ENCODE peak calls at places on chromosomes 7 and 10, in six cellular contexts. One of them, this sample, is unnamed.

GRCh38 chr7:2633538-2634264 is 1.9 kb downstream of the TTYH3 start:
- DNase-seq in epithelial cell of esophagus: peak; percentile 83
- DNase-seq in stimulated activated naive CD4-positive, alpha-beta T cell: no peak
- DNase-seq in lower lobe of right lung: no peak
- DNase-seq in activated T-cell treated with anti-CD3 and anti-CD28 coated beads, Interleukin-2, amount 50 U/mL, for 4 hours: peak; percentile 35
- DNase-seq in activated CD8-positive, alpha-beta T cell treated with anti-CD3 and anti-CD28 coated beads for 36 hours: peak; percentile 74
- DNase-seq in this sample: no peak

GRCh38 chr7:19491821-19492452 is 216.9 kb downstream of the POLR1F start:
- DNase-seq in epithelial cell of esophagus: peak; percentile 62
- DNase-seq in stimulated activated naive CD4-positive, alpha-beta T cell: no peak
- DNase-seq in activated T-cell treated with anti-CD3 and anti-CD28 coated beads, Interleukin-2, amount 50 U/mL, for 4 hours: no peak
- DNase-seq in lower lobe of right lung: no peak
- DNase-seq in activated CD8-positive, alpha-beta T cell treated with anti-CD3 and anti-CD28 coated beads for 36 hours: no peak
- DNase-seq in this sample: peak; percentile 48

GRCh38 chr10:75508814-75509306 is 77.4 kb downstream of the LRMDA start:
- DNase-seq in epithelial cell of esophagus: no peak
- DNase-seq in lower lobe of right lung: no peak
- DNase-seq in stimulated activated naive CD4-positive, alpha-beta T cell: no peak
- DNase-seq in activated T-cell treated with anti-CD3 and anti-CD28 coated beads, Interleukin-2, amount 50 U/mL, for 4 hours: no peak
- DNase-seq in activated CD8-positive, alpha-beta T cell treated with anti-CD3 and anti-CD28 coated beads for 36 hours: peak; percentile 13
- DNase-seq in this sample: peak; percentile 75

GRCh38 chr10:110992011-110992800 is 72.8 kb downstream of the SHOC2 start:
- DNase-seq in activated CD8-positive, alpha-beta T cell treated with anti-CD3 and anti-CD28 coated beads for 36 hours: no peak
- DNase-seq in lower lobe of right lung: no peak
- DNase-seq in activated T-cell treated with anti-CD3 and anti-CD28 coated beads, Interleukin-2, amount 50 U/mL, for 4 hours: no peak
- DNase-seq in epithelial cell of esophagus: peak; percentile 61
- DNase-seq in stimulated activated naive CD4-positive, alpha-beta T cell: no peak
- DNase-seq in this sample: no peak

GRCh38 chr10:95500097-95500496 is 61.1 kb downstream of the SORBS1 start:
- DNase-seq in stimulated activated naive CD4-positive, alpha-beta T cell: no peak
- DNase-seq in activated T-cell treated with anti-CD3 and anti-CD28 coated beads, Interleukin-2, amount 50 U/mL, for 4 hours: no peak
- DNase-seq in epithelial cell of esophagus: no peak
- DNase-seq in lower lobe of right lung: no peak
- DNase-seq in activated CD8-positive, alpha-beta T cell treated with anti-CD3 and anti-CD28 coated beads for 36 hours: no peak
- DNase-seq in this sample: no peak

GRCh38 chr7:137476937-137477336 is 133.4 kb upstream of the PTN start:
- DNase-seq in stimulated activated naive CD4-positive, alpha-beta T cell: no peak
- DNase-seq in lower lobe of right lung: no peak
- DNase-seq in epithelial cell of esophagus: no peak
- DNase-seq in activated CD8-positive, alpha-beta T cell treated with anti-CD3 and anti-CD28 coated beads for 36 hours: no peak
- DNase-seq in activated T-cell treated with anti-CD3 and anti-CD28 coated beads, Interleukin-2, amount 50 U/mL, for 4 hours: no peak
- DNase-seq in this sample: no peak

GRCh38 chr7:134447383-134447782 is 11.5 kb downstream of the AKR1B1 start:
- DNase-seq in activated T-cell treated with anti-CD3 and anti-CD28 coated beads, Interleukin-2, amount 50 U/mL, for 4 hours: no peak
- DNase-seq in stimulated activated naive CD4-positive, alpha-beta T cell: no peak
- DNase-seq in epithelial cell of esophagus: no peak
- DNase-seq in lower lobe of right lung: no peak
- DNase-seq in activated CD8-positive, alpha-beta T cell treated with anti-CD3 and anti-CD28 coated beads for 36 hours: no peak
- DNase-seq in this sample: no peak

GRCh38 chr7:82699773-82700186 is 256.2 kb upstream of the CACNA2D1 start:
- DNase-seq in stimulated activated naive CD4-positive, alpha-beta T cell: no peak
- DNase-seq in epithelial cell of esophagus: peak; percentile 94
- DNase-seq in activated CD8-positive, alpha-beta T cell treated with anti-CD3 and anti-CD28 coated beads for 36 hours: no peak
- DNase-seq in lower lobe of right lung: no peak
- DNase-seq in activated T-cell treated with anti-CD3 and anti-CD28 coated beads, Interleukin-2, amount 50 U/mL, for 4 hours: no peak
- DNase-seq in this sample: no peak

GRCh38 chr10:11177926-11178453 is 160.3 kb downstream of the CELF2 start:
- DNase-seq in lower lobe of right lung: peak; percentile 51
- DNase-seq in stimulated activated naive CD4-positive, alpha-beta T cell: peak; percentile 20
- DNase-seq in activated CD8-positive, alpha-beta T cell treated with anti-CD3 and anti-CD28 coated beads for 36 hours: peak; percentile 62
- DNase-seq in activated T-cell treated with anti-CD3 and anti-CD28 coated beads, Interleukin-2, amount 50 U/mL, for 4 hours: no peak
- DNase-seq in epithelial cell of esophagus: no peak
- DNase-seq in this sample: peak; percentile 66